ENCODE peak calls at places on chromosomes 16 and 17, in four cellular contexts. One of them, this sample, is unnamed.

GRCh38 chr16:54817432-54817831 is 113.2 kb upstream of the IRX5 start:
- DNase-seq in A549: peak
- DNase-seq in sigmoid colon: no peak
- DNase-seq in transverse colon: no peak
- DNase-seq in this sample: no peak

GRCh38 chr16:86768999-86769398 is 190.7 kb downstream of the FOXL1 start:
- DNase-seq in A549: peak
- DNase-seq in sigmoid colon: peak
- DNase-seq in transverse colon: no peak
- DNase-seq in this sample: no peak

GRCh38 chr16:11560701-11561439 is 25.8 kb downstream of the LITAF start:
- DNase-seq in A549: no peak
- DNase-seq in sigmoid colon: no peak
- DNase-seq in transverse colon: peak
- DNase-seq in this sample: peak

GRCh38 chr17:76241776-76242175 is 1.5 kb upstream of the RNF157 start:
- DNase-seq in A549: no peak
- DNase-seq in sigmoid colon: peak
- DNase-seq in transverse colon: no peak
- DNase-seq in this sample: no peak

GRCh38 chr16:4371481-4372314 is at the start of gene VASN:
- DNase-seq in A549: peak
- DNase-seq in sigmoid colon: peak
- DNase-seq in transverse colon: peak
- DNase-seq in this sample: peak

GRCh38 chr16:17222756-17223411 is 247.9 kb downstream of the XYLT1 start:
- DNase-seq in A549: no peak
- DNase-seq in sigmoid colon: peak
- DNase-seq in transverse colon: peak
- DNase-seq in this sample: no peak

GRCh38 chr16:85657267-85657650 is 31.5 kb downstream of the GINS2 start:
- DNase-seq in A549: no peak
- DNase-seq in sigmoid colon: no peak
- DNase-seq in transverse colon: no peak
- DNase-seq in this sample: peak

GRCh38 chr17:77957215-77957868 is 1.2 kb upstream of the TNRC6C start:
- DNase-seq in A549: peak
- DNase-seq in sigmoid colon: no peak
- DNase-seq in transverse colon: no peak
- DNase-seq in this sample: no peak

GRCh38 chr16:21081329-21081728 is 69.3 kb downstream of the DNAH3 start:
- DNase-seq in A549: no peak
- DNase-seq in sigmoid colon: no peak
- DNase-seq in transverse colon: no peak
- DNase-seq in this sample: no peak

GRCh38 chr17:4450710-4451316 is 17.1 kb downstream of the SPNS3 start:
- DNase-seq in A549: no peak
- DNase-seq in sigmoid colon: no peak
- DNase-seq in transverse colon: no peak
- DNase-seq in this sample: no peak

GRCh38 chr17:54117452-54117851 is 294.7 kb downstream of the KIF2B start:
- DNase-seq in A549: no peak
- DNase-seq in sigmoid colon: no peak
- DNase-seq in transverse colon: no peak
- DNase-seq in this sample: no peak

GRCh38 chr17:38749222-38750043 is 1.3 kb upstream of the PCGF2 start:
- DNase-seq in A549: peak
- DNase-seq in sigmoid colon: peak
- DNase-seq in transverse colon: peak
- DNase-seq in this sample: peak

GRCh38 chr17:31190351-31190750 is 95.6 kb downstream of the NF1 start:
- DNase-seq in A549: no peak
- DNase-seq in sigmoid colon: no peak
- DNase-seq in transverse colon: no peak
- DNase-seq in this sample: no peak

GRCh38 chr17:70242781-70243437 is 73.6 kb downstream of the KCNJ2 start:
- DNase-seq in A549: no peak
- DNase-seq in sigmoid colon: no peak
- DNase-seq in transverse colon: no peak
- DNase-seq in this sample: no peak

DNA sequence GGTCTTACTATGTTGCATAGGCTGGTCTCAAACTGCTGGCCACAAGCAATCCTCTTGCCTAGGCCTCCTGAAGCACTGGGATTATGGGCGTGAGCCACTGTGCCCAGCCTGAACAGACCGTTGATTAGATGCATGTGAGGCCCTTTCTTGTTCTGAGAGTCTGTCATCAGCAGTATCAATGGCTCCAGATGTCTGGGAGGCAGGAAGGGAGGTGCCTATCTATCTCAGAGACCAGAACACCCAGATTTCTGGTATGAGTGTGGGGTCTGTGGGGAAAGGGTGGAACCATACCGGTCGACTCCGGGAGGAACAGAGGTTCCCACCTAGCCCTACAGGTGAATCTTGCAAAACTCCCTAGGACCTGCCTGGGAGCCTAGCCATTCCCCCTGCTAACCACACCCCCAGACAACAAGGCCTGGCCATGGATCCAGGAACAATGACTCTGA is 71.7 kb downstream of the PRKCB start:
- DNase-seq in A549: no peak
- DNase-seq in sigmoid colon: no peak
- DNase-seq in transverse colon: no peak
- DNase-seq in this sample: no peak
- TF ChIP-seq EP300 in A549: no peak
- TF ChIP-seq EP300 in sigmoid colon: no peak
- TF ChIP-seq EP300 in transverse colon: no peak
- TF ChIP-seq EP300 in this sample: no peak

GRCh38 chr17:17946104-17946503 is 26.1 kb downstream of the TOM1L2 start:
- DNase-seq in A549: no peak
- DNase-seq in sigmoid colon: no peak
- DNase-seq in transverse colon: no peak
- DNase-seq in this sample: no peak

GRCh38 chr17:17943281-17943984 is 28.8 kb downstream of the TOM1L2 start:
- DNase-seq in A549: no peak
- DNase-seq in sigmoid colon: no peak
- DNase-seq in transverse colon: no peak
- DNase-seq in this sample: no peak

GRCh38 chr17:17944743-17945142 is 27.5 kb downstream of the TOM1L2 start:
- DNase-seq in A549: no peak
- DNase-seq in sigmoid colon: no peak
- DNase-seq in transverse colon: no peak
- DNase-seq in this sample: no peak

GRCh38 chr17:17942846-17943245 is 29.4 kb downstream of the TOM1L2 start:
- DNase-seq in A549: no peak
- DNase-seq in sigmoid colon: no peak
- DNase-seq in transverse colon: no peak
- DNase-seq in this sample: no peak

DNA sequence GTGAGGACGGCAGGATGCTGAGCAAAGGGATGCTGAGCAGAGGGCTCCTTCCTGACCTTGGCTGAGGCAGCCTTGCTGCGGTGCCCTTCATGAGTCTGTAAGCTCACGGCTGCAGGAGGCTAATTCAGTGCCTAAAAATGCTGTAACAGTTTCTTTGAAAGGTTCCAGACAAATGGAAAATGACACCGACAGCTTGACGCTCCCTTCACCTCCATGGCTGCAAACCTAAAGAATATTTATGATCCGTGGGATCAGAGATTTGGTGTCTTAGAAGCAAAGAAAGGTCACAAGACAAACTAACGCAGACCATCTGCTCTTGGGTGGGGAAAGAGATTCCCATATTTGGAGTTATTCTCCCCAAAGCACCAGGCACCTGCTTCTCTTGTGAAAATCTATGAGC is 27.9 kb downstream of the TOM1L2 start:
- DNase-seq in A549: no peak
- DNase-seq in sigmoid colon: no peak
- DNase-seq in transverse colon: no peak
- DNase-seq in this sample: no peak
- TF ChIP-seq EP300 in A549: no peak
- TF ChIP-seq EP300 in sigmoid colon: no peak
- TF ChIP-seq EP300 in transverse colon: no peak
- TF ChIP-seq EP300 in this sample: no peak

GRCh38 chr17:34988644-34989043 is 8.3 kb downstream of the LIG3 start:
- DNase-seq in A549: no peak
- DNase-seq in sigmoid colon: no peak
- DNase-seq in transverse colon: no peak
- DNase-seq in this sample: no peak
- TF ChIP-seq EP300 in A549: no peak
- TF ChIP-seq EP300 in sigmoid colon: no peak
- TF ChIP-seq EP300 in transverse colon: no peak
- TF ChIP-seq EP300 in this sample: no peak

DNA sequence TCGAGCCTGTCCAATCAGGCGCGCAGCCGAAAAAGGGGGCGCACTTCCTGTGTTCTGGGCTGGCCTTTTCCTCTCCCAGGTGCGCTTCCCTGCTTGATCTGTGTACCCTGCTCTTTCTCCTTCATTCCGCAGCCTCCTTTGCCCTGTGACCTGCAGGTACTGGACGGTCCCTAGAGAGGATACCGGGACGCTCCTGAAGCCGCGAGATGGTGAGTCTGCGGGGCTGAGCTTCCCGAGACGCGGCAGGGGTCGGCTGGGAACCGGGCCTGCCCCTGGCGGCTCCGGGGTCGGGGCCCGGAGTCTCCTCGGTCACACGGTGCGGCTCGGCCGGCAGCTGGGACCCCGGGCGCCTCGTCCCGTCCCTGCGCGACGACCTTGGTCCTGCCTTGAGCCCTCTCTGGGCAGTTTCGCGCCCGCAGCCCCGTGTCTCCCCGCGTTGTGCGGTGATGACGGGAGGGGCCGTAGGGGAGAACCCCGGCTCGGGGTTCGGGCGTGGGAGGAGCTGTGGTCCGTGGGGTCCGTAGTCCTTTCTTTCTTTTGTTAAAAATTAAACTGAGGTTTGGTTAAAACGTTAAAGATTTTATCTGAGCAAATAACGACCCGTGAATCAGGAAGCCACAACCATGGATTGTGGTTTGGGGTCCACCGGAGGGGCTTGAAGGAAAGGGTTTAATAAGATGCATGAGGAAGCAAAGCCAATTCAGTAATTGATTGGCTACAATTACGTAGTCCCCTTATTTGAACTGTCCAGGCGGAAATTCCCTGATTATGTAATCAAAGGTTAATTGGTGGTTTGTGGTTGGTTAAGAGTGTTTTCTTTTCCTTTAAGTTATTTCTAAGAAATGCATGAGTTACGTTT is 172.8 kb upstream of the ZNF267 start:
- DNase-seq in A549: peak
- DNase-seq in sigmoid colon: peak
- DNase-seq in transverse colon: peak
- DNase-seq in this sample: peak
- TF ChIP-seq EP300 in A549: no peak
- TF ChIP-seq EP300 in sigmoid colon: no peak
- TF ChIP-seq EP300 in transverse colon: no peak
- TF ChIP-seq EP300 in this sample: no peak

GRCh38 chr17:29378495-29378894 is 11.7 kb upstream of the TAOK1 start:
- DNase-seq in A549: no peak
- DNase-seq in sigmoid colon: no peak
- DNase-seq in transverse colon: no peak
- DNase-seq in this sample: no peak
- TF ChIP-seq EP300 in A549: no peak
- TF ChIP-seq EP300 in sigmoid colon: no peak
- TF ChIP-seq EP300 in transverse colon: no peak
- TF ChIP-seq EP300 in this sample: no peak

DNA sequence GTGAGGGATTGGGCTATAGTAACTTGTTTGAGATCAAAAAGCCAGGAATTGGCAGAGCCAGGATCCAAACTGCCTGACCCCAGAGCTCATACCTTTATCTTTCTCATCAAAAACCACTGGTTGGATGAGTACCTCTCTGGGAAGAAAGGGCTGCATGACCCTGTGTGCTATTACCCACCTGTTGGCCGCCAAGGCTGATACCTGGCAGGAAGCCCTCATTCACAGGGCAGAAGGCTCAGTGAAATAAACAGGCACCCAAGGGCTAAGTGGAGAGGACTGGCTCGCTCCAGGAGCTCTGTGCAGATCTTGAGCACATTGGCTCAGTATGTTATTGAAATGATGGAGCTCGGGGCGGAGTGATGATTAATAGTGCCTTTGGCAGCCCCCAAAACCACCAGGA is 197.5 kb downstream of the MSI2 start:
- DNase-seq in A549: no peak
- DNase-seq in sigmoid colon: no peak
- DNase-seq in transverse colon: no peak
- DNase-seq in this sample: no peak
- TF ChIP-seq EP300 in A549: no peak
- TF ChIP-seq EP300 in sigmoid colon: no peak
- TF ChIP-seq EP300 in transverse colon: no peak
- TF ChIP-seq EP300 in this sample: no peak

GRCh38 chr17:28056276-28056620 is 13.8 kb downstream of the NLK start:
- DNase-seq in A549: no peak
- DNase-seq in sigmoid colon: no peak
- DNase-seq in transverse colon: no peak
- DNase-seq in this sample: no peak

GRCh38 chr17:28059675-28060074 is 17.2 kb downstream of the NLK start:
- DNase-seq in A549: no peak
- DNase-seq in sigmoid colon: no peak
- DNase-seq in transverse colon: no peak
- DNase-seq in this sample: no peak

GRCh38 chr17:28055546-28056275 is 13.2 kb downstream of the NLK start:
- DNase-seq in A549: no peak
- DNase-seq in sigmoid colon: no peak
- DNase-seq in transverse colon: no peak
- DNase-seq in this sample: no peak

GRCh38 chr17:28053725-28054124 is 11.2 kb downstream of the NLK start:
- DNase-seq in A549: no peak
- DNase-seq in sigmoid colon: no peak
- DNase-seq in transverse colon: no peak
- DNase-seq in this sample: no peak

GRCh38 chr17:28057731-28058246 is 15.3 kb downstream of the NLK start:
- DNase-seq in A549: peak
- DNase-seq in sigmoid colon: no peak
- DNase-seq in transverse colon: no peak
- DNase-seq in this sample: no peak
- TF ChIP-seq EP300 in A549: no peak
- TF ChIP-seq EP300 in sigmoid colon: no peak
- TF ChIP-seq EP300 in transverse colon: no peak
- TF ChIP-seq EP300 in this sample: no peak